ENCODE peak calls at places on chromosomes 11 and 22, in four cellular contexts. J, Q, L and R are unnamed samples. For H3K4me1, the result is how much of the 10 kb centered on the place peaks cover.

GRCh38 chr11:70772950-70773349 is 374.6 kb downstream of the CTTN start:
- DNase-seq in Q (peak), L (no peak), J (peak), R (no peak)

GRCh38 chr22:50270302-50271010 is at the start of gene MAPK11:
- DNase-seq in J (peak), L (peak), Q (peak), R (peak)

GRCh38 chr22:50739894-50740293 is 1.9 kb downstream of the ACR start:
- DNase-seq in Q (no peak), L (no peak), J (no peak), R (no peak)

GRCh38 chr11:106131998-106132397 is 54.5 kb downstream of the AASDHPPT start:
- DNase-seq in J (no peak), L (no peak), Q (no peak), R (no peak)

GRCh38 chr11:19727246-19727645 is 14.6 kb downstream of the NAV2 start:
- DNase-seq in Q (no peak), J (no peak), L (peak), R (no peak)

GRCh38 chr11:6656936-6657335 is 1.3 kb upstream of the DCHS1 start:
- DNase-seq in J (no peak), Q (no peak), L (no peak), R (no peak)

GRCh38 chr22:49825436-49825835 is 2.2 kb downstream of the BRD1 start:
- DNase-seq in J (no peak), Q (peak), L (peak), R (no peak)

GRCh38 chr11:79436911-79437273 is 3.9 kb downstream of the TENM4 start:
- DNase-seq in L (no peak), J (no peak), Q (no peak), R (no peak)

GRCh38 chr11:84722583-84723108 is 904.5 kb downstream of the DLG2 start:
- DNase-seq in Q (no peak), J (peak), L (no peak), R (no peak)

GRCh38 chr11:62392944-62393628 is 25.7 kb upstream of the SCGB1A1 start:
- DNase-seq in J (no peak), L (no peak), Q (peak), R (peak)

GRCh38 chr11:125365196-125365931 is 130.7 kb downstream of the FEZ1 start:
- DNase-seq in J (no peak), L (no peak), Q (no peak), R (no peak)

GRCh38 chr11:66277475-66278391 is at the start of gene CNIH2:
- DNase-seq in J (peak), Q (no peak), L (no peak), R (no peak)

GRCh38 chr11:93476796-93477195 is 66.4 kb downstream of the SMCO4 start:
- DNase-seq in J (no peak), Q (no peak), L (peak), R (peak)

GRCh38 chr11:113305440-113306336 is 8.7 kb upstream of the TTC12 start:
- DNase-seq in J (peak), Q (peak), L (peak), R (peak)

GRCh38 chr11:14971865-14972580 is at the start of gene CALCA:
- DNase-seq in L (no peak), Q (no peak), J (peak), R (no peak)

GRCh38 chr11:62545437-62546243 is 966 bp downstream of the AHNAK start:
- DNase-seq in Q (peak), J (peak), L (peak), R (peak)

DNA sequence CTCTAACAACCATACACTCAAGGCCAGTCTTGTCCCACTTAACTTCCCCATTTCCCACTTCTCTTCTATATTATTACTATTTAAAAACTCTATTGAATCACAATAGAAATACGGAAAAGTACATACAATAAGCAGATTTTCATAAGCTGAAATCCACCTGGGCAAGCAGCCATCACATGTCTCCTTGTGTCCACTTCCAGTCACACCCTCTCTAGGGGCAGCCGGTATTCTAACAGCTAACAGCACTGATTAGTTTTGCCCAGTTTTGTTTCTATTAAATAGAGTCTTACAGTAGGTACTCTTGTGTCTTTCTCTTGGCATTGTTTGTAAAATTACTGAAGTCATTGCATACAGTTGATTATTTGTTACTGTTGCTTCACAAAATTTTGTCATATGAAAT is 37.8 kb downstream of the PPP6R3 start:
- DNase-seq in J (no peak), Q (no peak), L (no peak), R (no peak)
- H3K4me1 ChIP-seq in J (under half), Q (under half), L (under half), R (under half)

GRCh38 chr22:28983190-28983589 is 78.4 kb downstream of the C22orf31 start:
- DNase-seq in L (no peak), Q (no peak), J (no peak), R (no peak)
- H3K27ac ChIP-seq in L (no peak), Q (peak), J (peak), R (no peak)

GRCh38 chr22:40403651-40404050 is 33.3 kb downstream of the SGSM3 start:
- DNase-seq in L (no peak), Q (no peak), J (no peak), R (no peak)
- H3K4me1 ChIP-seq in L (under half), Q (under half), J (under half), R (under half)

DNA sequence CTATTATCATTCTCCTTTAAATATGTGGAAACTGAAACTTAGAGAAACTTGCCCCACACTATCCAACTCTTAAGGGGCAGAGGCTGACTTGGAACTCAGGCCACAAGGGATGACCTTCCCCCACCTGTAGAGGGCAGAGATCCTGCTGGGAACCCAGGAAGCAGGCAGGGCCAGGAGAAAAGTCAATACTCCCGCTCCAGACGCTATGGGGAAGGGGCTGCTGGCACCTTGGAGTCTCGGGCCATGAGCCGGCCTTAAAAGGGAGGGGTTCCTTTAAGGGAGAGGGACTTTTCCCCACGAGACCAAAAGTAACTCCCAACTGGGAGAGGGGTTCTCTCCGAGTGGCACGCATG is 620 bp upstream of the ANO5 start:
- DNase-seq in Q (peak), J (peak), L (no peak), R (no peak)
- H3K27ac ChIP-seq in Q (no peak), J (peak), L (no peak), R (no peak)

DNA sequence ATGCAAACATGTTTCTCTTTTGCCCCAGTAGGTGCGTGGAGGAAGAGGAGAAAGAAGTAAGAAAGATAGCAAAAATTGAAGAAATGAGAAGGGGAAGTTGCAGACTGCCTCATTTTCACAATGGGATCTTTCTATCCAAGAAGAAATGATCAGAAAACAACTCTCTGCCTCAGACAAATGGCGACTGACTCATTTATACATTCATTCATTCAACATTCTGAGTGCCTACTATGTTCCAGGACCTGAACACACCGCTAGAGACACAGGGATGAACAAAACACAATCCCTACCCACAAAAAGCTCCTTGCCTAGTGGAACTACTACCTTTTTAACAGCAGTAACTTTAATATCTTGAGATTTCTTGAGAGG is 334 bp downstream of the HPS5 start:
- DNase-seq in Q (no peak), J (no peak), L (no peak), R (no peak)
- H3K4me1 ChIP-seq in Q (half or more), J (under half), L (under half), R (under half)

GRCh38 chr11:1437500-1437899 is 47.8 kb downstream of the BRSK2 start:
- DNase-seq in Q (peak), J (peak), L (peak), R (peak)
- H3K27ac ChIP-seq in Q (no peak), J (no peak), L (no peak), R (no peak)

GRCh38 chr11:46198245-46198872 is 77.1 kb upstream of the PHF21A start:
- DNase-seq in L (no peak), Q (no peak), J (no peak), R (no peak)
- H3K4me1 ChIP-seq in L (under half), Q (under half), J (under half), R (under half)

GRCh38 chr22:20234760-20235452 is 33.2 kb downstream of the RTN4R start:
- DNase-seq in L (no peak), J (no peak), Q (no peak), R (no peak)

GRCh38 chr22:20232781-20233180 is 35.3 kb downstream of the RTN4R start:
- DNase-seq in L (no peak), J (no peak), Q (no peak), R (no peak)

GRCh38 chr22:20234314-20234682 is 33.8 kb downstream of the RTN4R start:
- DNase-seq in J (no peak), L (no peak), Q (no peak), R (no peak)

GRCh38 chr22:20232237-20232598 is 35.9 kb downstream of the RTN4R start:
- DNase-seq in J (no peak), L (no peak), Q (no peak), R (no peak)

GRCh38 chr22:20233351-20234313 is 34.5 kb downstream of the RTN4R start:
- DNase-seq in L (no peak), J (no peak), Q (no peak), R (no peak)
- H3K27ac ChIP-seq in L (no peak), J (no peak), Q (no peak), R (no peak)

GRCh38 chr11:76592025-76592914 is 78.3 kb downstream of the LRRC32 start:
- DNase-seq in L (no peak), J (no peak), Q (no peak), R (no peak)
- H3K4me1 ChIP-seq in L (under half), J (under half), Q (under half), R (under half)